ENCODE peak calls at places on chromosomes 7 and 10, in six cellular contexts. G is epithelial cell of esophagus; C is EL; U is HepG2; W is activated naive CD8-positive, alpha-beta T cell treated with anti-CD3 and anti-CD28 coated beads, Interleukin-2, amount 50 U/mL, for 24 hours; P is HL-60. Q is an unnamed sample.

GRCh38 chr10:33040436-33040835 is 82.4 kb upstream of the ITGB1 start:
- DNase-seq in G (no peak), C (no peak), U (no peak), W (no peak), P (no peak), Q (no peak)

GRCh38 chr10:94011296-94011695 is 17.6 kb downstream of the PLCE1 start:
- DNase-seq in G (no peak), C (no peak), U (no peak), W (no peak), P (no peak), Q (no peak)

GRCh38 chr7:94417921-94418320 is 23.2 kb downstream of the COL1A2 start:
- DNase-seq in G (no peak), C (no peak), U (no peak), W (no peak), P (no peak), Q (no peak)

GRCh38 chr7:143391462-143392404 is 10.6 kb downstream of the ZYX start:
- DNase-seq in G (no peak), C (peak), U (no peak), W (no peak), P (no peak), Q (peak)

GRCh38 chr7:85483205-85483604 is 296.3 kb upstream of the SEMA3D start:
- DNase-seq in G (peak), C (peak), U (no peak), W (no peak), P (no peak), Q (peak)

GRCh38 chr7:148819697-148820332 is 64.3 kb downstream of the EZH2 start:
- DNase-seq in G (peak), C (peak), U (no peak), W (no peak), P (no peak), Q (peak)

GRCh38 chr10:96420610-96421009 is 61.8 kb upstream of the OPALIN start:
- DNase-seq in G (no peak), C (no peak), U (no peak), W (no peak), P (no peak), Q (no peak)

GRCh38 chr7:37921876-37922275 is 1.4 kb downstream of the EPDR1 start:
- DNase-seq in G (no peak), C (no peak), U (no peak), W (no peak), P (no peak), Q (no peak)

GRCh38 chr10:114500643-114501042 is 96.3 kb upstream of the AFAP1L2 start:
- DNase-seq in G (peak), C (no peak), U (no peak), W (no peak), P (no peak), Q (no peak)

GRCh38 chr7:30252885-30253795 is 31.3 kb upstream of the ZNRF2 start:
- DNase-seq in G (peak), C (peak), U (no peak), W (no peak), P (no peak), Q (peak)

GRCh38 chr10:113528876-113529275 is 24.0 kb upstream of the HABP2 start:
- DNase-seq in G (no peak), C (no peak), U (no peak), W (no peak), P (no peak), Q (no peak)

GRCh38 chr10:113487154-113487553 is 65.7 kb upstream of the HABP2 start:
- DNase-seq in G (peak), C (no peak), U (no peak), W (no peak), P (no peak), Q (no peak)

GRCh38 chr7:55325371-55325792 is 39.8 kb upstream of the LANCL2 start:
- DNase-seq in G (peak), C (peak), U (no peak), W (no peak), P (no peak), Q (peak)

GRCh38 chr7:104366390-104366789 is 38.0 kb downstream of the LHFPL3 start:
- DNase-seq in G (no peak), C (no peak), U (no peak), W (no peak), P (no peak), Q (no peak)